ENCODE peak calls at places on chromosome 2, in nine cellular contexts. Q, M, C, O, K, R, A, V and W are unnamed samples.
A peak's percentile ranks its signal among the peaks of the same experiment; 100 is the strongest.

GRCh38 chr2:23541453-23542334 is 156.7 kb downstream of the KLHL29 start:
- DNase-seq in A (no peak), R (no peak), Q (no peak), M (no peak), V (no peak), K (no peak), O (peak; percentile 86), C (no peak), W (no peak)

GRCh38 chr2:12424219-12424618 is 292.5 kb upstream of the TRIB2 start:
- DNase-seq in M (no peak), A (no peak), V (no peak), K (no peak), C (no peak), Q (no peak), O (no peak), R (no peak), W (no peak)

GRCh38 chr2:227812001-227812400 is 1.6 kb upstream of the CCL20 start:
- DNase-seq in V (no peak), Q (no peak), M (no peak), O (no peak), C (no peak), K (peak; percentile 20), R (no peak), A (no peak), W (no peak)

GRCh38 chr2:226661789-226662545 is 137.7 kb downstream of the IRS1 start:
- DNase-seq in V (no peak), C (no peak), Q (peak; percentile 80), O (no peak), R (no peak), K (peak; percentile 80), M (no peak), A (no peak), W (no peak)

GRCh38 chr2:17818235-17818634 is 2.0 kb downstream of the MSGN1 start:
- DNase-seq in K (no peak), C (no peak), O (no peak), Q (no peak), A (no peak), R (no peak), M (no peak), V (no peak), W (no peak)

GRCh38 chr2:175807031-175807873 is 194.8 kb downstream of the LNPK start:
- DNase-seq in R (no peak), A (no peak), M (no peak), Q (no peak), V (no peak), K (no peak), C (no peak), O (no peak), W (no peak)

GRCh38 chr2:70569559-70569958 is 15.9 kb upstream of the TGFA start:
- DNase-seq in K (no peak), O (no peak), A (no peak), M (no peak), V (no peak), R (no peak), C (peak; percentile 28), Q (no peak), W (no peak)

GRCh38 chr2:180742809-180743208 is 237.6 kb upstream of the UBE2E3 start:
- DNase-seq in Q (no peak), A (no peak), M (no peak), V (no peak), R (no peak), K (no peak), C (no peak), O (no peak), W (no peak)

GRCh38 chr2:9010866-9011265 is 7.4 kb upstream of the MBOAT2 start:
- DNase-seq in Q (peak; percentile 67), M (no peak), V (no peak), R (no peak), C (no peak), O (peak; percentile 13), K (peak; percentile 61), A (no peak), W (no peak)

GRCh38 chr2:229701716-229702115 is 12.6 kb downstream of the DNER start:
- DNase-seq in M (no peak), K (no peak), A (peak; percentile 19), C (no peak), O (no peak), Q (no peak), V (no peak), R (no peak), W (no peak)

GRCh38 chr2:128797533-128797932 is 478.9 kb upstream of the HS6ST1 start:
- DNase-seq in V (no peak), R (no peak), M (no peak), C (no peak), A (no peak), K (no peak), O (no peak), Q (no peak), W (no peak)

GRCh38 chr2:20525041-20526035 is 78.5 kb downstream of the RHOB start:
- DNase-seq in M (no peak), A (no peak), O (no peak), Q (peak; percentile 44), R (no peak), K (no peak), V (no peak), C (no peak), W (no peak)

GRCh38 chr2:16394072-16394985 is 271.3 kb downstream of the CYRIA start:
- DNase-seq in Q (no peak), C (no peak), A (no peak), K (no peak), V (peak; percentile 28), O (no peak), R (no peak), M (no peak), W (no peak)

GRCh38 chr2:68441179-68441993 is 25.7 kb downstream of the FBXO48 start:
- DNase-seq in R (peak; percentile 91), M (peak; percentile 77), O (peak; percentile 70), C (peak; percentile 95), Q (peak; percentile 78), V (peak; percentile 40), K (peak; percentile 66), A (peak; percentile 95), W (peak; percentile 46)

GRCh38 chr2:108806362-108806761 is 19.8 kb downstream of the CCDC138 start:
- DNase-seq in O (peak; percentile 11), A (no peak), M (no peak), K (no peak), R (no peak), Q (no peak), C (no peak), V (no peak), W (no peak)

GRCh38 chr2:196480653-196481322 is 158.7 kb upstream of the CCDC150 start:
- DNase-seq in O (no peak), R (no peak), C (no peak), M (no peak), K (no peak), Q (no peak), V (no peak), A (no peak), W (no peak)

GRCh38 chr2:1282552-1282951 is 130.7 kb upstream of the TPO start:
- DNase-seq in R (no peak), A (no peak), Q (no peak), M (no peak), C (peak; percentile 46), V (peak; percentile 47), O (no peak), K (no peak), W (no peak)

GRCh38 chr2:237097326-237097910 is 11.7 kb downstream of the COPS8 start:
- DNase-seq in A (no peak), M (no peak), C (no peak), O (no peak), R (no peak), K (no peak), Q (no peak), V (no peak), W (no peak)